ENCODE peak calls at places on chromosomes 16 and 17, in six cellular contexts. W, Y, P, X, U and Q are unnamed samples.

GRCh38 chr17:62062936-62063335 is 2.1 kb downstream of the MED13 start:
- DNase-seq in P (no peak), X (no peak), Y (no peak), W (no peak), U (no peak), Q (no peak)

GRCh38 chr16:56551796-56552738 is 12.8 kb upstream of the MT4 start:
- DNase-seq in Y (no peak), P (no peak), U (peak), W (no peak), X (no peak), Q (peak)

GRCh38 chr16:1052791-1053521 is 19.6 kb upstream of the SSTR5 start:
- DNase-seq in X (no peak), U (no peak), W (no peak), Y (peak), P (no peak), Q (no peak)

GRCh38 chr17:32783602-32784001 is 93.3 kb downstream of the MYO1D start:
- DNase-seq in W (no peak), P (peak), Y (no peak), U (peak), X (no peak), Q (peak)

GRCh38 chr16:16861546-16861945 is 482.6 kb downstream of the NPIPA7 start:
- DNase-seq in W (peak), U (peak), X (peak), Y (peak), P (peak), Q (peak)

GRCh38 chr16:2707368-2708289 is 12.4 kb downstream of the PRSS27 start:
- DNase-seq in P (no peak), W (no peak), X (no peak), Y (no peak), U (no peak), Q (no peak)

GRCh38 chr17:79192503-79193500 is 118.2 kb downstream of the ENGASE start:
- DNase-seq in Y (no peak), X (no peak), P (peak), W (no peak), U (no peak), Q (no peak)

GRCh38 chr16:28925386-28926228 is 569 bp upstream of the RABEP2 start:
- DNase-seq in P (peak), Y (peak), X (peak), U (peak), W (peak), Q (peak)